ENCODE peak calls at places on chromosomes 11 and 22, in seven cellular contexts. D is neuronal stem cell, T is endothelial cell of umbilical vein, Q is GM12878, E is GM23248, V is Karpas-422, L is SK-N-SH. U is an unnamed sample.

GRCh38 chr11:117766576-117766975 is 30.4 kb downstream of the DSCAML1 start:
- DNase-seq in D (no peak), T (no peak), Q (no peak), E (no peak), V (no peak), L (no peak), U (no peak)

GRCh38 chr11:1304376-1304775 is 5.1 kb downstream of the TOLLIP start:
- DNase-seq in D (no peak), T (peak; percentile 44), Q (no peak), E (no peak), V (no peak), L (no peak), U (no peak)

GRCh38 chr11:62438641-62439040 is 19.8 kb downstream of the SCGB1A1 start:
- DNase-seq in D (no peak), T (no peak), Q (no peak), E (no peak), V (no peak), L (no peak), U (no peak)

GRCh38 chr22:49613871-49614270 is 213.8 kb downstream of the BRD1 start:
- DNase-seq in D (no peak), T (no peak), Q (no peak), E (no peak), V (no peak), L (no peak), U (no peak)

GRCh38 chr22:32849501-32849900 is 48.0 kb downstream of the TIMP3 start:
- DNase-seq in D (no peak), T (no peak), Q (no peak), E (no peak), V (no peak), L (no peak), U (no peak)

GRCh38 chr22:23533771-23534191 is 46.3 kb downstream of the IGLL1 start:
- DNase-seq in D (no peak), T (no peak), Q (no peak), E (no peak), V (no peak), L (no peak), U (no peak)

GRCh38 chr22:37419916-37420655 is 7.2 kb downstream of the ELFN2 start:
- DNase-seq in D (no peak), T (no peak), Q (no peak), E (peak; percentile 41), V (no peak), L (peak; percentile 84), U (no peak)

GRCh38 chr11:30454108-30454507 is 131.2 kb downstream of the ARL14EP start:
- DNase-seq in D (no peak), T (peak; percentile 6), Q (no peak), E (no peak), V (no peak), L (no peak), U (no peak)

GRCh38 chr22:17366830-17367229 is 2.4 kb upstream of the CECR2 start:
- DNase-seq in D (peak; percentile 40), T (no peak), Q (no peak), E (no peak), V (peak; percentile 74), L (peak; percentile 37), U (no peak)

GRCh38 chr11:14499178-14499559 is 442 bp downstream of the COPB1 start:
- DNase-seq in D (no peak), T (peak; percentile 32), Q (no peak), E (peak; percentile 58), V (peak; percentile 64), L (no peak), U (no peak)

GRCh38 chr22:37907036-37907954 is 1.2 kb downstream of the MICALL1 start:
- DNase-seq in D (no peak), T (peak; percentile 8), Q (no peak), E (peak; percentile 75), V (no peak), L (no peak), U (no peak)

GRCh38 chr22:39731481-39731880 is 160.9 kb downstream of the CACNA1I start:
- DNase-seq in D (no peak), T (no peak), Q (no peak), E (no peak), V (no peak), L (no peak), U (no peak)

GRCh38 chr11:2534131-2534956 is 89.5 kb downstream of the KCNQ1 start:
- DNase-seq in D (no peak), T (no peak), Q (no peak), E (peak; percentile 16), V (no peak), L (no peak), U (peak; percentile 30)

GRCh38 chr11:130740819-130741218 is 175.5 kb downstream of the SNX19 start:
- DNase-seq in D (no peak), T (peak; percentile 7), Q (no peak), E (peak; percentile 50), V (no peak), L (no peak), U (no peak)

GRCh38 chr11:65575568-65576231 is at the start of gene EHBP1L1:
- DNase-seq in D (no peak), T (peak; percentile 32), Q (peak; percentile 70), E (peak; percentile 78), V (peak; percentile 90), L (peak; percentile 91), U (no peak)

GRCh38 chr22:49955581-49956417 is 4.8 kb upstream of the PIM3 start:
- DNase-seq in D (no peak), T (no peak), Q (no peak), E (no peak), V (no peak), L (no peak), U (no peak)

DNA sequence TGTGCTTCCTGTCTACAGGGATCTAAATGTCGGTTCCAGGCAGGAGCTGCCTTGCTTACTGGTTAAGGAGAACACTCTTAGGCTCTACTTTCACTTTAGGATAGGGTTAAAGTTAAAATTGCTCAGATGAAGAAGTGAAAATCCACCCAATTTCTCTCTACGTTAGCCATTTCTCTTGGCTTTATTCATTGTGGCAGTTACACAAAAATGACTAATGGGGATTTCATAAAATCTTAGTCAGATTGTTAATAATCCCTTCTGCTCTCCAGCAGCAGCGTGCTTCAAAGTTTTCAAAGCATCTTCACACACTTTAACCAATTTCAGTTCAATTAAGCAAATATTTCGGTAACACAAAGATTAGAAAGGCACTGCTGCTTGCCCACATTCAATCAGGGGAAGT is 58.4 kb upstream of the RCN1 start:
- DNase-seq in D (no peak), T (no peak), Q (peak; percentile 41), E (peak; percentile 73), V (no peak), L (no peak), U (no peak)
- H3K27ac ChIP-seq in D (no peak overlapping the region), T (no peak overlapping the region), Q (peak overlapping the region; percentile 39), E (peak overlapping the region; percentile 96), V (no peak overlapping the region), L (no peak overlapping the region), U (no peak overlapping the region)

GRCh38 chr22:45718391-45718790 is 46.8 kb downstream of the ATXN10 start:
- DNase-seq in D (no peak), T (no peak), Q (no peak), E (no peak), V (no peak), L (no peak), U (no peak)
- H3K9ac ChIP-seq in D (no peak overlapping the region), T (no peak overlapping the region), Q (no peak overlapping the region), E (peak overlapping the region; percentile 49), V (no peak overlapping the region), L (no peak overlapping the region), U (no peak overlapping the region)

DNA sequence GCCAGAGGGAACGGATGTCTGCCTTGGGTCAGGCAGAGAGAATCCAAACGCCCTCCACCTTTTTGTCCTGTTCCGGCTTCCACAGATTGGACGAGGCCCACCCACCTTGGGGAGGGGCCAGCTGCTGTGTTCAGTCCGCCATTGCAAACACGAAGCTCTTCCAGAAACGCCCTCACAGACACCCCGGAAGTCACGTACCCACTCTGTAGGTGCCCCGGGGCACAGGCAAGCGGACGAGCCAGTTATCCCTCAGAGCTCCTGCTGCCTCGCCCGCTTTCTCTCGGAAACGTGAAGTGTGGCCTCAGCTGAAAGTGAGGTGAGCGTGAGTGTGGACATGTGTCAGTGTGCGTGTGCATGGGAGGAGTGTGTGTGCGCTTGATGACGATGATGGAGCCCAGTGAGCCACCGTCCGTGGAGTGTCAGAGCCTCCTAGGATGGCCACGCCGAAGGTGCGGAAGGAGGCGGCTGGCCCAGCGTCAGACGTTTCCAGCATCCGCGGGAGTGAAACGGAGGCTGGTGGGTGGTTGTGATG is 869.2 kb downstream of the TBC1D22A start:
- DNase-seq in D (no peak), T (no peak), Q (no peak), E (no peak), V (no peak), L (peak; percentile 71), U (peak; percentile 77)
- H3K27ac ChIP-seq in D (no peak overlapping the region), T (no peak overlapping the region), Q (no peak overlapping the region), E (no peak overlapping the region), V (no peak overlapping the region), L (no peak overlapping the region), U (peak overlapping the region; percentile 80)

DNA sequence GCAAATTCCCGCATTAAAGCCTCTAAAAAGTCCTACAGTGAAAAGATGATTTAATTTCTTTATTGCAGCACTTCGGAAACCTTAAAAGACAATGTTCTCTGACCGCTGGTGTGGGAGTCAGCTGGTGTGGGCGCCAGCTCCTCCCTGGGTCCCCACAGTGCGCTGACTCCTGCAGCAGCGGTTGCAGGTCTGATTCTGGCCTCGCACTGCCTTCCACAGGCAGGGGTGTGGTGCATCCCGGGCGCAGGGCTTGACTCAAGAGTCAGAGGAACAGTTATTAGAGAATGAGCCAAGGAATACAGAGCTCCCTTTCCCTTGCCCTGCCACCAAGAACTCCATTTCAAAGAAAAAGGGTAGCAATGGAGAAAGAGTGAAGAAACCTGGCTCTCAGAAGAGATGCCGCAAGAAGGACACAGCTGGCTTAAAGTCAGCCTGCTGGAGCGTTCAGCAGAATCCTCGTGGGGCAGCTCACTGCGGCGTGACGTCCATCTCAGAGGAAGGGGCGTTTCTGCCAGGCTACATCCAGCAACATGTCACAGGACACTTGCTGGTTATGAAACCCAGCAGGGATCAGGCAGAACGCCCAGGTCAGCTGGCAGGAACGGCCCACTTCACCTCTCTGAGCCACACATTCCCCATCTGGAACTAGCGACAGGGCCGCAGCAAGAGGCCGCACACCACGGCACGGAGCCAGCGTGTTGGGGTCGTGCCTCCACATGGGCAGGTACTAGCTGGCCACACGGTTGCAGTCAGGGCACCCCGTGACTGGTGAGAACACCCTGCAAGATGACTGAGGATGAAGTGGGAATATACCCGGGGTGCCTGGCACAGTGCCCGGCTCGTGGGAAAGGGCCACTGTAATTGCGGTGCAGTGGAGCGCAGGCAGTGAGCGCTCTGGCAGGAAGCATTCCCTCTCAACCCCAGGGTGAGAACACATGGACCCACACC is 18.1 kb upstream of the EFCAB6 start:
- DNase-seq in D (no peak), T (no peak), Q (no peak), E (peak; percentile 83), V (no peak), L (peak; percentile 62), U (no peak)
- H3K9ac ChIP-seq in D (no peak overlapping the region), T (no peak overlapping the region), Q (no peak overlapping the region), E (peak overlapping the region; percentile 13), V (no peak overlapping the region), L (no peak overlapping the region), U (no peak overlapping the region)

GRCh38 chr11:33893711-33894401 is 2.0 kb upstream of the LMO2 start:
- DNase-seq in D (no peak), T (no peak), Q (peak; percentile 92), E (no peak), V (no peak), L (no peak), U (no peak)
- H3K27ac ChIP-seq in D (no peak overlapping the region), T (no peak overlapping the region), Q (peak overlapping the region; percentile 76), E (no peak overlapping the region), V (no peak overlapping the region), L (no peak overlapping the region), U (no peak overlapping the region)